ENCODE peak calls at places on chromosomes 13 and 19, in four cellular contexts. One of them, this sample, is unnamed.

GRCh38 chr13:25776722-25777121 is 275.1 kb downstream of the SHISA2 start:
- DNase-seq in HCT116: no peak
- DNase-seq in lower leg skin: peak; percentile 21
- DNase-seq in uterus: no peak
- DNase-seq in this sample: no peak

GRCh38 chr19:34171539-34171876 is 796 bp upstream of the LSM14A start:
- DNase-seq in HCT116: no peak
- DNase-seq in uterus: no peak
- DNase-seq in lower leg skin: no peak
- DNase-seq in this sample: peak; percentile 65

GRCh38 chr19:8611890-8612806 is 1.6 kb upstream of the ADAMTS10 start:
- DNase-seq in uterus: peak; percentile 76
- DNase-seq in HCT116: no peak
- DNase-seq in lower leg skin: peak; percentile 95
- DNase-seq in this sample: peak; percentile 48

GRCh38 chr13:112250788-112251445 is 125.2 kb upstream of the SPACA7 start:
- DNase-seq in HCT116: no peak
- DNase-seq in lower leg skin: peak; percentile 68
- DNase-seq in uterus: no peak
- DNase-seq in this sample: no peak

GRCh38 chr19:57934820-57935665 is at the start of gene ZNF418:
- DNase-seq in lower leg skin: no peak
- DNase-seq in uterus: peak; percentile 54
- DNase-seq in HCT116: no peak
- DNase-seq in this sample: peak; percentile 64

GRCh38 chr13:46124531-46124966 is 19.7 kb upstream of the CPB2 start:
- DNase-seq in uterus: no peak
- DNase-seq in lower leg skin: no peak
- DNase-seq in HCT116: no peak
- DNase-seq in this sample: peak; percentile 17

GRCh38 chr13:76210262-76210661 is 574.1 kb downstream of the LMO7 start:
- DNase-seq in HCT116: no peak
- DNase-seq in uterus: no peak
- DNase-seq in lower leg skin: no peak
- DNase-seq in this sample: no peak

GRCh38 chr13:43516401-43516826 is 270.4 kb downstream of the ENOX1 start:
- DNase-seq in uterus: peak; percentile 77
- DNase-seq in lower leg skin: no peak
- DNase-seq in HCT116: no peak
- DNase-seq in this sample: no peak

GRCh38 chr13:34416833-34417425 is 525.1 kb upstream of the NBEA start:
- DNase-seq in lower leg skin: no peak
- DNase-seq in HCT116: no peak
- DNase-seq in uterus: peak; percentile 20
- DNase-seq in this sample: no peak

GRCh38 chr13:73162912-73163911 is 104.4 kb downstream of the KLF5 start:
- DNase-seq in HCT116: peak; percentile 7
- DNase-seq in lower leg skin: no peak
- DNase-seq in uterus: no peak
- DNase-seq in this sample: no peak

GRCh38 chr19:1236566-1236965 is 1.2 kb downstream of the CBARP start:
- DNase-seq in uterus: no peak
- DNase-seq in HCT116: no peak
- DNase-seq in lower leg skin: no peak
- DNase-seq in this sample: no peak

GRCh38 chr13:22357132-22357531 is 686.3 kb downstream of the FGF9 start:
- DNase-seq in HCT116: no peak
- DNase-seq in lower leg skin: no peak
- DNase-seq in uterus: no peak
- DNase-seq in this sample: no peak

GRCh38 chr19:44277331-44277730 is 17.6 kb downstream of the ZNF233 start:
- DNase-seq in HCT116: no peak
- DNase-seq in lower leg skin: no peak
- DNase-seq in uterus: no peak
- DNase-seq in this sample: no peak

GRCh38 chr13:26423634-26424033 is 133.8 kb upstream of the WASF3 start:
- DNase-seq in lower leg skin: no peak
- DNase-seq in uterus: peak; percentile 75
- DNase-seq in HCT116: no peak
- DNase-seq in this sample: no peak

GRCh38 chr19:13104848-13105646 is 2.4 kb upstream of the LYL1 start:
- DNase-seq in HCT116: no peak
- DNase-seq in lower leg skin: peak; percentile 86
- DNase-seq in uterus: peak; percentile 34
- DNase-seq in this sample: peak; percentile 47

GRCh38 chr13:75091707-75092106 is 390.3 kb downstream of the TBC1D4 start:
- DNase-seq in uterus: no peak
- DNase-seq in HCT116: no peak
- DNase-seq in lower leg skin: no peak
- DNase-seq in this sample: peak; percentile 2

GRCh38 chr13:72726721-72727416 is 560 bp downstream of the MZT1 start:
- DNase-seq in uterus: no peak
- DNase-seq in HCT116: peak; percentile 2
- DNase-seq in lower leg skin: peak; percentile 88
- DNase-seq in this sample: peak; percentile 22

GRCh38 chr19:21709464-21709863 is 57.9 kb downstream of the ZNF100 start:
- DNase-seq in lower leg skin: no peak
- DNase-seq in uterus: no peak
- DNase-seq in HCT116: no peak
- DNase-seq in this sample: no peak

GRCh38 chr13:108621421-108621820 is 8.0 kb upstream of the MYO16 start:
- DNase-seq in HCT116: no peak
- DNase-seq in lower leg skin: no peak
- DNase-seq in uterus: no peak
- DNase-seq in this sample: no peak

GRCh38 chr13:77034883-77035282 is 7.9 kb upstream of the FBXL3 start:
- DNase-seq in lower leg skin: no peak
- DNase-seq in HCT116: no peak
- DNase-seq in uterus: no peak
- DNase-seq in this sample: no peak

GRCh38 chr13:21310220-21310619 is 133.8 kb downstream of the MRPL57 start:
- DNase-seq in uterus: no peak
- DNase-seq in lower leg skin: no peak
- DNase-seq in HCT116: no peak
- DNase-seq in this sample: no peak

GRCh38 chr19:45152504-45153338 is 8.1 kb downstream of the NKPD1 start:
- DNase-seq in uterus: no peak
- DNase-seq in lower leg skin: peak; percentile 90
- DNase-seq in HCT116: no peak
- DNase-seq in this sample: peak; percentile 82

GRCh38 chr19:3203754-3204645 is 18.3 kb downstream of the NCLN start:
- DNase-seq in lower leg skin: no peak
- DNase-seq in HCT116: no peak
- DNase-seq in uterus: no peak
- DNase-seq in this sample: no peak

GRCh38 chr13:69604698-69605097 is 502.9 kb upstream of the ATXN8OS start:
- DNase-seq in uterus: no peak
- DNase-seq in HCT116: no peak
- DNase-seq in lower leg skin: no peak
- DNase-seq in this sample: no peak

GRCh38 chr13:37899753-37900152 is 30.2 kb upstream of the TRPC4 start:
- DNase-seq in uterus: no peak
- DNase-seq in HCT116: no peak
- DNase-seq in lower leg skin: no peak
- DNase-seq in this sample: no peak

GRCh38 chr13:66111628-66112027 is 1118.5 kb downstream of the PCDH9 start:
- DNase-seq in HCT116: no peak
- DNase-seq in uterus: no peak
- DNase-seq in lower leg skin: no peak
- DNase-seq in this sample: no peak

GRCh38 chr19:6677924-6678689 is 8.1 kb upstream of the TNFSF14 start:
- DNase-seq in HCT116: no peak
- DNase-seq in lower leg skin: no peak
- DNase-seq in uterus: no peak
- DNase-seq in this sample: peak; percentile 66

GRCh38 chr19:14542721-14543328 is 13.4 kb downstream of the TECR start:
- DNase-seq in HCT116: no peak
- DNase-seq in uterus: no peak
- DNase-seq in lower leg skin: no peak
- DNase-seq in this sample: no peak

GRCh38 chr19:36460046-36460445 is 29.3 kb downstream of the ZNF566 start:
- DNase-seq in HCT116: no peak
- DNase-seq in uterus: no peak
- DNase-seq in lower leg skin: no peak
- DNase-seq in this sample: no peak

GRCh38 chr13:38952827-38953226 is 37.8 kb downstream of the STOML3 start:
- DNase-seq in uterus: no peak
- DNase-seq in HCT116: no peak
- DNase-seq in lower leg skin: no peak
- DNase-seq in this sample: no peak

GRCh38 chr19:46191972-46192371 is 37.6 kb upstream of the IGFL1 start:
- DNase-seq in uterus: no peak
- DNase-seq in HCT116: no peak
- DNase-seq in lower leg skin: no peak
- DNase-seq in this sample: no peak

GRCh38 chr13:73803997-73804396 is 330.2 kb downstream of the KLF12 start:
- DNase-seq in uterus: no peak
- DNase-seq in HCT116: no peak
- DNase-seq in lower leg skin: no peak
- DNase-seq in this sample: no peak

GRCh38 chr13:44326961-44327360 is 46.7 kb upstream of the SERP2 start:
- DNase-seq in lower leg skin: no peak
- DNase-seq in uterus: no peak
- DNase-seq in HCT116: no peak
- DNase-seq in this sample: no peak

GRCh38 chr13:51636349-51636890 is 52.2 kb downstream of the WDFY2 start:
- DNase-seq in HCT116: no peak
- DNase-seq in uterus: no peak
- DNase-seq in lower leg skin: no peak
- DNase-seq in this sample: no peak

GRCh38 chr13:62702502-62702901 is 1286.9 kb upstream of the PCDH20 start:
- DNase-seq in lower leg skin: no peak
- DNase-seq in uterus: no peak
- DNase-seq in HCT116: no peak
- DNase-seq in this sample: no peak

GRCh38 chr13:102073251-102073650 is 328.6 kb downstream of the FGF14 start:
- DNase-seq in HCT116: no peak
- DNase-seq in lower leg skin: no peak
- DNase-seq in uterus: no peak
- DNase-seq in this sample: no peak

GRCh38 chr13:51764184-51765141 is 39.5 kb downstream of the DHRS12 start:
- DNase-seq in uterus: peak; percentile 60
- DNase-seq in HCT116: no peak
- DNase-seq in lower leg skin: peak; percentile 95
- DNase-seq in this sample: peak; percentile 81

GRCh38 chr19:21705393-21705792 is 62.0 kb downstream of the ZNF100 start:
- DNase-seq in lower leg skin: no peak
- DNase-seq in uterus: no peak
- DNase-seq in HCT116: no peak
- DNase-seq in this sample: no peak

GRCh38 chr13:113608246-113608635 is 23.7 kb downstream of the TFDP1 start:
- DNase-seq in lower leg skin: no peak
- DNase-seq in HCT116: no peak
- DNase-seq in uterus: no peak
- DNase-seq in this sample: no peak
- TF ChIP-seq CTCF in lower leg skin: no peak
- TF ChIP-seq CTCF in HCT116: no peak
- TF ChIP-seq CTCF in uterus: no peak
- TF ChIP-seq CTCF in this sample: no peak

GRCh38 chr13:90968510-90968909 is 379.0 kb upstream of the MIR17HG start:
- DNase-seq in lower leg skin: no peak
- DNase-seq in HCT116: peak; percentile 4
- DNase-seq in uterus: no peak
- DNase-seq in this sample: peak; percentile 4
- TF ChIP-seq CTCF in lower leg skin: no peak
- TF ChIP-seq CTCF in HCT116: peak; percentile 37
- TF ChIP-seq CTCF in uterus: no peak
- TF ChIP-seq CTCF in this sample: no peak

GRCh38 chr19:18232540-18233223 is 6.4 kb upstream of the PDE4C start:
- DNase-seq in uterus: no peak
- DNase-seq in HCT116: no peak
- DNase-seq in lower leg skin: no peak
- DNase-seq in this sample: no peak
- TF ChIP-seq CTCF in uterus: no peak
- TF ChIP-seq CTCF in HCT116: no peak
- TF ChIP-seq CTCF in lower leg skin: no peak
- TF ChIP-seq CTCF in this sample: no peak

DNA sequence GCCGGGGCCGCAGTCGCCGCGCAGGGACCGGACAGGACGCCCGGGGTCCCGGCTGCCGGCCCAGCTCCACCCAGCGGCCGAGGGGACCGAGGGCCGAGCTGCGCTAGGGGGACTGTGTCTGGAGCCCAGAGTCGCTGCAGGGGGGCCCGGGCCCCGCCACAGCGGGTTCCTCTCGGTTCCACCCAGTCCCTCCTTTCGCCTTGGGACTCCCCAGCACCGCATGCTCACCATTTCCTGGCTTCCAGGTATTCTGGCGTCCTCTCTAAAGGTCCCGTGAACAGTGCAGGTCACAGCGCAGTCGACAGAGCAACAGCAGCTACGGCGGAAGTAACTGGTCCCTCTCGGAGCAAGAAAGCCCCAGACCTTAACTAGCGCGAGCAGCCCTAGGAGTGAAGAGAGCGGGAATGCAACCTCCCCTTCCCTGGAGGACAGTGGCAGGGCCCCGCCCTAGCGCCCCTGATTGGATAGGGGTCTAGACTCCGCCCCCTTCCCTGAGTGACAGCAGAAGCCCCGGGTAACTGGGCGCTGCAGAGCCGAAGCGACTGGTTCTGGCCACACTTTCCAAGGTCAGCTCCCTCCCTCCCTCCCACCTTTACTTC is at the start of gene ZNF878:
- DNase-seq in HCT116: no peak
- DNase-seq in uterus: peak; percentile 88
- DNase-seq in lower leg skin: peak; percentile 98
- DNase-seq in this sample: peak; percentile 89
- TF ChIP-seq CTCF in HCT116: no peak
- TF ChIP-seq CTCF in uterus: no peak
- TF ChIP-seq CTCF in lower leg skin: no peak
- TF ChIP-seq CTCF in this sample: no peak

GRCh38 chr19:31943305-31943704 is 402.1 kb upstream of the ZNF507 start:
- DNase-seq in lower leg skin: no peak
- DNase-seq in uterus: no peak
- DNase-seq in HCT116: no peak
- DNase-seq in this sample: no peak
- TF ChIP-seq CTCF in lower leg skin: no peak
- TF ChIP-seq CTCF in uterus: no peak
- TF ChIP-seq CTCF in HCT116: no peak
- TF ChIP-seq CTCF in this sample: no peak

GRCh38 chr13:36086117-36086516 is 45.1 kb downstream of the DCLK1 start:
- DNase-seq in HCT116: no peak
- DNase-seq in lower leg skin: no peak
- DNase-seq in uterus: no peak
- DNase-seq in this sample: no peak

GRCh38 chr13:36089130-36089529 is 42.1 kb downstream of the DCLK1 start:
- DNase-seq in uterus: peak; percentile 49
- DNase-seq in lower leg skin: no peak
- DNase-seq in HCT116: no peak
- DNase-seq in this sample: no peak

GRCh38 chr13:36088463-36088862 is 42.7 kb downstream of the DCLK1 start:
- DNase-seq in uterus: no peak
- DNase-seq in lower leg skin: no peak
- DNase-seq in HCT116: no peak
- DNase-seq in this sample: no peak

GRCh38 chr13:36090592-36090991 is 40.6 kb downstream of the DCLK1 start:
- DNase-seq in HCT116: no peak
- DNase-seq in uterus: no peak
- DNase-seq in lower leg skin: no peak
- DNase-seq in this sample: no peak

GRCh38 chr13:36088001-36088400 is 43.2 kb downstream of the DCLK1 start:
- DNase-seq in lower leg skin: no peak
- DNase-seq in HCT116: no peak
- DNase-seq in uterus: no peak
- DNase-seq in this sample: no peak
- TF ChIP-seq CTCF in lower leg skin: no peak
- TF ChIP-seq CTCF in HCT116: no peak
- TF ChIP-seq CTCF in uterus: no peak
- TF ChIP-seq CTCF in this sample: no peak

This sample was measured in GM20000.